ENCODE peak calls at places on chromosomes 7 and 10, in ten cellular contexts. T, Y, H, V, K, N, S, W, F and O are unnamed samples.

GRCh38 chr7:133947458-133948044 is 179.6 kb upstream of the LRGUK start:
- DNase-seq in T (no peak), Y (no peak), H (no peak), V (no peak), K (no peak), N (no peak), S (no peak), W (no peak), F (no peak), O (peak)

GRCh38 chr7:122675011-122675410 is 23.9 kb downstream of the RNF133 start:
- DNase-seq in T (no peak), Y (no peak), H (no peak), V (no peak), K (no peak), N (no peak), S (no peak), W (no peak), F (no peak), O (no peak)

GRCh38 chr7:34260282-34260681 is 354.9 kb downstream of the BMPER start:
- DNase-seq in T (peak), Y (no peak), H (no peak), V (no peak), K (no peak), N (no peak), S (no peak), W (peak), F (no peak), O (no peak)

GRCh38 chr7:156167987-156168386 is 355.7 kb upstream of the SHH start:
- DNase-seq in T (no peak), Y (no peak), H (no peak), V (no peak), K (no peak), N (no peak), S (no peak), W (no peak), F (no peak), O (no peak)

GRCh38 chr7:16064316-16064715 is 357.0 kb downstream of the CRPPA start:
- DNase-seq in T (no peak), Y (no peak), H (no peak), V (no peak), K (no peak), N (no peak), S (no peak), W (no peak), F (no peak), O (no peak)

GRCh38 chr10:104300736-104301292 is 31.8 kb downstream of the GSTO2 start:
- DNase-seq in T (peak), Y (no peak), H (no peak), V (no peak), K (peak), N (no peak), S (peak), W (no peak), F (no peak), O (no peak)

GRCh38 chr10:122245136-122245535 is 26.0 kb upstream of the BTBD16 start:
- DNase-seq in T (no peak), Y (no peak), H (no peak), V (no peak), K (peak), N (no peak), S (no peak), W (no peak), F (no peak), O (no peak)

GRCh38 chr7:138468244-138469123 is 8.4 kb downstream of the TRIM24 start:
- DNase-seq in T (no peak), Y (no peak), H (no peak), V (no peak), K (no peak), N (no peak), S (no peak), W (no peak), F (no peak), O (no peak)

GRCh38 chr10:76026931-76027330 is 595.5 kb downstream of the LRMDA start:
- DNase-seq in T (no peak), Y (no peak), H (no peak), V (no peak), K (no peak), N (no peak), S (no peak), W (no peak), F (no peak), O (no peak)

GRCh38 chr7:108077714-108078113 is 52.4 kb downstream of the LAMB4 start:
- DNase-seq in T (no peak), Y (no peak), H (no peak), V (no peak), K (no peak), N (no peak), S (no peak), W (no peak), F (no peak), O (no peak)

GRCh38 chr7:135645296-135645904 is 16.9 kb upstream of the STMP1 start:
- DNase-seq in T (peak), Y (no peak), H (peak), V (no peak), K (peak), N (no peak), S (no peak), W (no peak), F (no peak), O (peak)

GRCh38 chr7:1853619-1854520 is 183.8 kb downstream of the ELFN1 start:
- DNase-seq in T (no peak), Y (no peak), H (no peak), V (no peak), K (peak), N (peak), S (peak), W (no peak), F (no peak), O (peak)

GRCh38 chr10:19488592-19489280 is 327.5 kb upstream of the PLXDC2 start:
- DNase-seq in T (no peak), Y (no peak), H (peak), V (peak), K (peak), N (peak), S (peak), W (no peak), F (no peak), O (no peak)

GRCh38 chr7:116952640-116953371 is 495 bp upstream of the ST7 start:
- DNase-seq in T (peak), Y (no peak), H (peak), V (no peak), K (peak), N (no peak), S (no peak), W (no peak), F (no peak), O (peak)

GRCh38 chr10:91681361-91682276 is 48.7 kb upstream of the PPP1R3C start:
- DNase-seq in T (no peak), Y (no peak), H (peak), V (peak), K (peak), N (no peak), S (no peak), W (no peak), F (no peak), O (peak)

GRCh38 chr7:46963719-46964118 is 618.2 kb downstream of the TNS3 start:
- DNase-seq in T (no peak), Y (no peak), H (no peak), V (no peak), K (no peak), N (no peak), S (no peak), W (no peak), F (no peak), O (no peak)

GRCh38 chr10:132904169-132904813 is 38.1 kb downstream of the CFAP46 start:
- DNase-seq in T (peak), Y (no peak), H (peak), V (peak), K (no peak), N (peak), S (peak), W (no peak), F (no peak), O (peak)

GRCh38 chr10:74842301-74842700 is 15.9 kb downstream of the KAT6B start:
- DNase-seq in T (no peak), Y (no peak), H (no peak), V (no peak), K (no peak), N (no peak), S (no peak), W (no peak), F (no peak), O (no peak)

GRCh38 chr10:110420401-110421193 is 77.1 kb upstream of the DUSP5 start:
- DNase-seq in T (peak), Y (no peak), H (no peak), V (no peak), K (no peak), N (no peak), S (no peak), W (peak), F (no peak), O (peak)

GRCh38 chr10:23439920-23440875 is 1.3 kb downstream of the OTUD1 start:
- DNase-seq in T (peak), Y (peak), H (peak), V (peak), K (peak), N (peak), S (peak), W (no peak), F (no peak), O (peak)

GRCh38 chr7:13882051-13882450 is 107.4 kb downstream of the ETV1 start:
- DNase-seq in T (no peak), Y (no peak), H (no peak), V (no peak), K (no peak), N (no peak), S (no peak), W (no peak), F (no peak), O (no peak)

GRCh38 chr7:98086231-98086855 is 20.3 kb upstream of the LMTK2 start:
- DNase-seq in T (no peak), Y (no peak), H (no peak), V (no peak), K (no peak), N (no peak), S (peak), W (peak), F (no peak), O (no peak)

GRCh38 chr10:11625019-11625735 is 13.7 kb upstream of the USP6NL start:
- DNase-seq in T (no peak), Y (no peak), H (no peak), V (peak), K (no peak), N (peak), S (no peak), W (no peak), F (no peak), O (no peak)

GRCh38 chr10:97683556-97684357 is 3.3 kb downstream of the AVPI1 start:
- DNase-seq in T (peak), Y (no peak), H (no peak), V (no peak), K (no peak), N (no peak), S (no peak), W (peak), F (no peak), O (peak)

GRCh38 chr7:156612930-156613329 is 27.6 kb upstream of the RNF32 start:
- DNase-seq in T (no peak), Y (peak), H (no peak), V (peak), K (no peak), N (peak), S (no peak), W (no peak), F (no peak), O (no peak)

GRCh38 chr10:116819999-116820677 is 29.2 kb upstream of the ENO4 start:
- DNase-seq in T (no peak), Y (no peak), H (no peak), V (no peak), K (no peak), N (no peak), S (no peak), W (no peak), F (no peak), O (no peak)

GRCh38 chr10:113520606-113521481 is 32.0 kb upstream of the HABP2 start:
- DNase-seq in T (peak), Y (no peak), H (peak), V (peak), K (peak), N (peak), S (no peak), W (no peak), F (no peak), O (peak)

GRCh38 chr10:2620827-2621521 is 446.4 kb upstream of the PFKP start:
- DNase-seq in T (no peak), Y (no peak), H (no peak), V (no peak), K (no peak), N (no peak), S (no peak), W (no peak), F (no peak), O (no peak)

GRCh38 chr10:132610071-132610701 is 72.6 kb downstream of the INPP5A start:
- DNase-seq in T (no peak), Y (no peak), H (no peak), V (no peak), K (no peak), N (no peak), S (peak), W (no peak), F (no peak), O (no peak)

GRCh38 chr10:63114031-63114814 is 18.9 kb upstream of the NRBF2 start:
- DNase-seq in T (peak), Y (no peak), H (no peak), V (no peak), K (no peak), N (no peak), S (no peak), W (peak), F (no peak), O (no peak)

GRCh38 chr10:34186013-34186412 is 629.1 kb downstream of the PARD3 start:
- DNase-seq in T (no peak), Y (no peak), H (no peak), V (no peak), K (no peak), N (no peak), S (no peak), W (no peak), F (no peak), O (no peak)

GRCh38 chr7:157300406-157300770 is 36.4 kb upstream of the DNAJB6 start:
- DNase-seq in T (no peak), Y (no peak), H (no peak), V (no peak), K (no peak), N (no peak), S (no peak), W (no peak), F (no peak), O (no peak)

GRCh38 chr10:56698506-56698905 is 337.4 kb upstream of the ZWINT start:
- DNase-seq in T (no peak), Y (no peak), H (no peak), V (no peak), K (no peak), N (no peak), S (no peak), W (no peak), F (no peak), O (no peak)

GRCh38 chr10:68526634-68527132 is 640 bp downstream of the SLC25A16 start:
- DNase-seq in T (no peak), Y (no peak), H (no peak), V (no peak), K (peak), N (no peak), S (no peak), W (no peak), F (no peak), O (no peak)

GRCh38 chr7:128938524-128939074 is 872 bp downstream of the IRF5 start:
- DNase-seq in T (peak), Y (no peak), H (no peak), V (peak), K (peak), N (no peak), S (peak), W (no peak), F (no peak), O (no peak)

GRCh38 chr7:139702313-139702731 is 75.5 kb downstream of the HIPK2 start:
- DNase-seq in T (no peak), Y (no peak), H (no peak), V (no peak), K (no peak), N (no peak), S (no peak), W (no peak), F (no peak), O (no peak)

GRCh38 chr7:39633563-39634550 is 10.5 kb downstream of the RALA start:
- DNase-seq in T (no peak), Y (no peak), H (no peak), V (no peak), K (no peak), N (no peak), S (no peak), W (peak), F (no peak), O (no peak)

GRCh38 chr10:97135464-97135863 is 50.3 kb downstream of the SLIT1 start:
- DNase-seq in T (no peak), Y (no peak), H (no peak), V (no peak), K (no peak), N (no peak), S (no peak), W (no peak), F (no peak), O (no peak)

GRCh38 chr10:46543379-46544014 is 13.0 kb downstream of the GPRIN2 start:
- DNase-seq in T (no peak), Y (no peak), H (no peak), V (no peak), K (no peak), N (peak), S (peak), W (no peak), F (no peak), O (no peak)